ENCODE peak calls at places on chromosomes 16 and 17, in seven cellular contexts. Y is SK-N-MC; L is activated naive CD4-positive, alpha-beta T cell treated with anti-CD3 and anti-CD28 coated beads, Interleukin-2, amount 50 U/mL, for 16 hours; C is CD4-positive, CD25-positive, alpha-beta regulatory T cell; R is activated CD4-positive, alpha-beta memory T cell treated with anti-CD3 and anti-CD28 coated beads for 36 hours; P is epithelial cell of esophagus; U is nephron progenitor cell. B is an unnamed sample.

GRCh38 chr17:5110816-5111215 is 862 bp downstream of the ZNF232 start:
- DNase-seq in U (no peak), P (no peak), Y (no peak), R (peak), L (no peak), C (peak), B (no peak)

GRCh38 chr17:12403881-12404398 is 261.8 kb upstream of the MYOCD start:
- DNase-seq in C (no peak), P (no peak), U (no peak), R (no peak), L (no peak), Y (no peak), B (no peak)

GRCh38 chr16:78297066-78297666 is 197.7 kb downstream of the WWOX start:
- DNase-seq in C (no peak), P (no peak), R (no peak), L (no peak), Y (no peak), U (peak), B (no peak)

GRCh38 chr17:7079581-7080444 is at the start of gene CLEC10A:
- DNase-seq in R (no peak), Y (no peak), C (no peak), P (no peak), L (no peak), U (no peak), B (no peak)

GRCh38 chr16:53080345-53081031 is 25.7 kb downstream of the CHD9 start:
- DNase-seq in Y (no peak), P (peak), U (no peak), L (no peak), R (no peak), C (no peak), B (no peak)

GRCh38 chr16:3070608-3071111 is 5.2 kb downstream of the IL32 start:
- DNase-seq in U (no peak), L (no peak), Y (no peak), P (no peak), C (peak), R (peak), B (no peak)

GRCh38 chr16:6018848-6019489 is 921.4 kb upstream of the EEF2KMT start:
- DNase-seq in P (no peak), L (no peak), U (peak), C (no peak), R (no peak), Y (no peak), B (no peak)

GRCh38 chr16:8878523-8878911 is 3.6 kb upstream of the LITAFD start:
- DNase-seq in U (no peak), Y (no peak), C (no peak), P (peak), R (no peak), L (no peak), B (no peak)

GRCh38 chr16:22311520-22311919 is 14.3 kb downstream of the POLR3E start:
- DNase-seq in R (no peak), L (no peak), C (no peak), U (no peak), Y (no peak), P (no peak), B (no peak)

GRCh38 chr17:63433746-63434591 is 12.1 kb downstream of the CYB561 start:
- DNase-seq in L (no peak), P (peak), C (no peak), Y (no peak), R (no peak), U (no peak), B (no peak)

GRCh38 chr16:87823146-87823929 is 46.0 kb downstream of the SLC7A5 start:
- DNase-seq in R (no peak), U (no peak), P (peak), L (no peak), Y (no peak), C (no peak), B (no peak)

B was measured in immature natural killer cell.